ENCODE peak calls at places on chromosomes 11 and 22, in six cellular contexts. One of them, this sample, is unnamed.

GRCh38 chr11:83187463-83187862 is 6.0 kb upstream of the ANKRD42 start:
- DNase-seq in GM12865: no peak
- DNase-seq in epithelial cell of esophagus: no peak
- DNase-seq in psoas muscle: no peak
- DNase-seq in CD4-positive, alpha-beta T cell: no peak
- DNase-seq in endothelial cell: no peak
- DNase-seq in this sample: no peak

GRCh38 chr11:118175031-118175531 is 1.4 kb downstream of the SCN2B start:
- DNase-seq in endothelial cell: no peak
- DNase-seq in psoas muscle: no peak
- DNase-seq in epithelial cell of esophagus: peak
- DNase-seq in CD4-positive, alpha-beta T cell: no peak
- DNase-seq in GM12865: no peak
- DNase-seq in this sample: no peak

GRCh38 chr11:124398924-124399323 is at the start of gene OR8B3:
- DNase-seq in epithelial cell of esophagus: no peak
- DNase-seq in GM12865: no peak
- DNase-seq in CD4-positive, alpha-beta T cell: no peak
- DNase-seq in psoas muscle: no peak
- DNase-seq in endothelial cell: no peak
- DNase-seq in this sample: no peak

GRCh38 chr11:20000393-20001134 is 159.7 kb downstream of the DBX1 start:
- DNase-seq in endothelial cell: no peak
- DNase-seq in CD4-positive, alpha-beta T cell: no peak
- DNase-seq in GM12865: no peak
- DNase-seq in psoas muscle: no peak
- DNase-seq in epithelial cell of esophagus: no peak
- DNase-seq in this sample: no peak

GRCh38 chr11:30487200-30487898 is 98.8 kb downstream of the MPPED2 start:
- DNase-seq in GM12865: no peak
- DNase-seq in endothelial cell: no peak
- DNase-seq in epithelial cell of esophagus: peak
- DNase-seq in psoas muscle: peak
- DNase-seq in CD4-positive, alpha-beta T cell: no peak
- DNase-seq in this sample: no peak

GRCh38 chr11:115238086-115238485 is 266.1 kb downstream of the CADM1 start:
- DNase-seq in endothelial cell: no peak
- DNase-seq in epithelial cell of esophagus: no peak
- DNase-seq in CD4-positive, alpha-beta T cell: no peak
- DNase-seq in GM12865: no peak
- DNase-seq in psoas muscle: no peak
- DNase-seq in this sample: no peak

GRCh38 chr11:114131366-114131963 is 72.0 kb downstream of the ZBTB16 start:
- DNase-seq in epithelial cell of esophagus: no peak
- DNase-seq in CD4-positive, alpha-beta T cell: no peak
- DNase-seq in GM12865: no peak
- DNase-seq in psoas muscle: no peak
- DNase-seq in endothelial cell: no peak
- DNase-seq in this sample: no peak

GRCh38 chr11:79200398-79201070 is 240.3 kb downstream of the TENM4 start:
- DNase-seq in CD4-positive, alpha-beta T cell: no peak
- DNase-seq in GM12865: no peak
- DNase-seq in psoas muscle: no peak
- DNase-seq in endothelial cell: no peak
- DNase-seq in epithelial cell of esophagus: peak
- DNase-seq in this sample: no peak

GRCh38 chr11:126635511-126635910 is 280.0 kb downstream of the ST3GAL4 start:
- DNase-seq in psoas muscle: no peak
- DNase-seq in endothelial cell: no peak
- DNase-seq in epithelial cell of esophagus: no peak
- DNase-seq in GM12865: no peak
- DNase-seq in CD4-positive, alpha-beta T cell: no peak
- DNase-seq in this sample: no peak

GRCh38 chr11:77324508-77324907 is 23.0 kb upstream of the GDPD4 start:
- DNase-seq in GM12865: no peak
- DNase-seq in epithelial cell of esophagus: no peak
- DNase-seq in endothelial cell: no peak
- DNase-seq in CD4-positive, alpha-beta T cell: no peak
- DNase-seq in psoas muscle: no peak
- DNase-seq in this sample: no peak

GRCh38 chr11:13954591-13954990 is 7.9 kb upstream of the SPON1 start:
- DNase-seq in endothelial cell: no peak
- DNase-seq in psoas muscle: no peak
- DNase-seq in epithelial cell of esophagus: no peak
- DNase-seq in GM12865: no peak
- DNase-seq in CD4-positive, alpha-beta T cell: no peak
- DNase-seq in this sample: no peak

GRCh38 chr11:129979046-129979605 is 23.5 kb downstream of the PRDM10 start:
- DNase-seq in epithelial cell of esophagus: no peak
- DNase-seq in endothelial cell: no peak
- DNase-seq in GM12865: no peak
- DNase-seq in psoas muscle: no peak
- DNase-seq in CD4-positive, alpha-beta T cell: no peak
- DNase-seq in this sample: no peak

GRCh38 chr11:115739878-115740277 is 235.7 kb upstream of the CADM1 start:
- DNase-seq in GM12865: no peak
- DNase-seq in psoas muscle: no peak
- DNase-seq in epithelial cell of esophagus: no peak
- DNase-seq in CD4-positive, alpha-beta T cell: no peak
- DNase-seq in endothelial cell: no peak
- DNase-seq in this sample: no peak

GRCh38 chr11:5922749-5923426 is 19.2 kb upstream of the OR56A3 start:
- DNase-seq in epithelial cell of esophagus: peak
- DNase-seq in endothelial cell: no peak
- DNase-seq in GM12865: peak
- DNase-seq in psoas muscle: no peak
- DNase-seq in CD4-positive, alpha-beta T cell: no peak
- DNase-seq in this sample: no peak

GRCh38 chr11:132844956-132845355 is 687.3 kb downstream of the OPCML start:
- DNase-seq in psoas muscle: no peak
- DNase-seq in GM12865: no peak
- DNase-seq in CD4-positive, alpha-beta T cell: no peak
- DNase-seq in epithelial cell of esophagus: peak
- DNase-seq in endothelial cell: no peak
- DNase-seq in this sample: no peak

GRCh38 chr22:48320048-48320655 is 1507.5 kb downstream of the BRD1 start:
- DNase-seq in epithelial cell of esophagus: no peak
- DNase-seq in psoas muscle: no peak
- DNase-seq in GM12865: no peak
- DNase-seq in CD4-positive, alpha-beta T cell: no peak
- DNase-seq in endothelial cell: no peak
- DNase-seq in this sample: no peak

GRCh38 chr22:43101306-43101705 is 9.2 kb upstream of the BIK start:
- DNase-seq in GM12865: no peak
- DNase-seq in psoas muscle: peak
- DNase-seq in CD4-positive, alpha-beta T cell: no peak
- DNase-seq in endothelial cell: no peak
- DNase-seq in epithelial cell of esophagus: no peak
- DNase-seq in this sample: no peak

GRCh38 chr22:50454556-50455075 is 20.2 kb downstream of the SBF1 start:
- DNase-seq in CD4-positive, alpha-beta T cell: no peak
- DNase-seq in epithelial cell of esophagus: no peak
- DNase-seq in psoas muscle: no peak
- DNase-seq in endothelial cell: no peak
- DNase-seq in GM12865: no peak
- DNase-seq in this sample: no peak

GRCh38 chr22:50455201-50455600 is 19.6 kb downstream of the SBF1 start:
- DNase-seq in epithelial cell of esophagus: no peak
- DNase-seq in psoas muscle: no peak
- DNase-seq in CD4-positive, alpha-beta T cell: no peak
- DNase-seq in GM12865: no peak
- DNase-seq in endothelial cell: no peak
- DNase-seq in this sample: no peak

GRCh38 chr22:50456026-50456425 is 18.8 kb downstream of the SBF1 start:
- DNase-seq in psoas muscle: no peak
- DNase-seq in endothelial cell: no peak
- DNase-seq in CD4-positive, alpha-beta T cell: no peak
- DNase-seq in GM12865: no peak
- DNase-seq in epithelial cell of esophagus: no peak
- DNase-seq in this sample: no peak

GRCh38 chr22:50459016-50459415 is 15.8 kb downstream of the SBF1 start:
- DNase-seq in epithelial cell of esophagus: no peak
- DNase-seq in endothelial cell: no peak
- DNase-seq in GM12865: no peak
- DNase-seq in CD4-positive, alpha-beta T cell: no peak
- DNase-seq in psoas muscle: no peak
- DNase-seq in this sample: no peak

GRCh38 chr22:50456466-50457234 is 18.2 kb downstream of the SBF1 start:
- DNase-seq in epithelial cell of esophagus: no peak
- DNase-seq in endothelial cell: no peak
- DNase-seq in GM12865: no peak
- DNase-seq in psoas muscle: no peak
- DNase-seq in CD4-positive, alpha-beta T cell: no peak
- DNase-seq in this sample: no peak
- TF ChIP-seq CTCF in epithelial cell of esophagus: peak
- TF ChIP-seq CTCF in endothelial cell: no peak
- TF ChIP-seq CTCF in GM12865: peak
- TF ChIP-seq CTCF in psoas muscle: no peak
- TF ChIP-seq CTCF in CD4-positive, alpha-beta T cell: no peak
- TF ChIP-seq CTCF in this sample: peak

GRCh38 chr11:32279672-32280071 is 155.7 kb downstream of the WT1 start:
- DNase-seq in CD4-positive, alpha-beta T cell: no peak
- DNase-seq in psoas muscle: no peak
- DNase-seq in GM12865: no peak
- DNase-seq in endothelial cell: peak
- DNase-seq in epithelial cell of esophagus: no peak
- DNase-seq in this sample: no peak
- TF ChIP-seq CTCF in CD4-positive, alpha-beta T cell: no peak
- TF ChIP-seq CTCF in psoas muscle: no peak
- TF ChIP-seq CTCF in GM12865: no peak
- TF ChIP-seq CTCF in endothelial cell: peak
- TF ChIP-seq CTCF in epithelial cell of esophagus: no peak
- TF ChIP-seq CTCF in this sample: peak

GRCh38 chr11:57461841-57462489 is 1.6 kb downstream of the RTN4RL2 start:
- DNase-seq in epithelial cell of esophagus: no peak
- DNase-seq in psoas muscle: no peak
- DNase-seq in CD4-positive, alpha-beta T cell: no peak
- DNase-seq in GM12865: no peak
- DNase-seq in endothelial cell: no peak
- DNase-seq in this sample: no peak

GRCh38 chr11:57458410-57459111 is 1.8 kb upstream of the RTN4RL2 start:
- DNase-seq in CD4-positive, alpha-beta T cell: no peak
- DNase-seq in endothelial cell: peak
- DNase-seq in psoas muscle: peak
- DNase-seq in epithelial cell of esophagus: no peak
- DNase-seq in GM12865: peak
- DNase-seq in this sample: peak

GRCh38 chr11:57460756-57461749 is 725 bp downstream of the RTN4RL2 start:
- DNase-seq in GM12865: no peak
- DNase-seq in endothelial cell: no peak
- DNase-seq in psoas muscle: no peak
- DNase-seq in epithelial cell of esophagus: no peak
- DNase-seq in CD4-positive, alpha-beta T cell: no peak
- DNase-seq in this sample: no peak

GRCh38 chr11:57459112-57460016 is 964 bp upstream of the RTN4RL2 start:
- DNase-seq in GM12865: no peak
- DNase-seq in CD4-positive, alpha-beta T cell: no peak
- DNase-seq in epithelial cell of esophagus: peak
- DNase-seq in psoas muscle: no peak
- DNase-seq in endothelial cell: peak
- DNase-seq in this sample: no peak

DNA sequence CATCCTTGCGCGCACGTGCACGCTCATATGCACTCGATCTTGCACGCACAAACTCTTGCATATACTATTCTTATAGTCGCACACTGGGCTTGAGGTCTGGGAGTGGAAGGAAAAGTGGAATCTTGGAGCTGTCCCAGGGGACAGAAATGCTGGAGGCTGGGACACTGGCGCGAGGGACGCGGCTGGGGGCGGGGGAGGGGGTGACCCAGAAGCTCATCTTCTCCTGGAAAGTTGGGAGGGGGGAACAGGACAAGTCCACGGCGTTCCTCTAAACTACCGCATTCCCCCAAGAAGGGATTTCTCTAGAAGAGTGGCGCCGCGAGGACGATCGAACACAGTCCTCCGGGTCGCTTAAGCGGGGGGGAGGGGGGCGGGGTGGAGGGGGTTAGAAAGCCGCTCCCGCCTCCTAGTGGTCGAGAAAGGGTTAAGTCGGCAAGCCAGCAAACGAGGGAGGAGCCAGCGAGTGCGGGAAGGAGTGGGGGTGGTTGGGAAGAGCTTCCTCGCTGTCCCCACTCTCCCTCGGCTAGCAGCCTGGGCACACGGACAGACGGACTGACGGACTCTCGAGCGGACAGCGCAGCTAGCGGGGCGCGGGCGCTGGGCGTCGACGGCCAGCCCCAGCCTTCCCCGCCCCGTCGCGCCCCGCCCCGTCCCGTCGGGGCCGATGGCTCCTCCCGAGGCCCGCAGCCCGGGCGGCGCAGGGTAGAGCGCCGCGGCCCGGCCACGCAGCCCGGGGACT is at the start of gene RTN4RL2:
- DNase-seq in epithelial cell of esophagus: no peak
- DNase-seq in GM12865: peak
- DNase-seq in CD4-positive, alpha-beta T cell: no peak
- DNase-seq in psoas muscle: peak
- DNase-seq in endothelial cell: peak
- DNase-seq in this sample: peak
- TF ChIP-seq CTCF in epithelial cell of esophagus: no peak
- TF ChIP-seq CTCF in GM12865: peak
- TF ChIP-seq CTCF in CD4-positive, alpha-beta T cell: no peak
- TF ChIP-seq CTCF in psoas muscle: no peak
- TF ChIP-seq CTCF in endothelial cell: peak
- TF ChIP-seq CTCF in this sample: peak

DNA sequence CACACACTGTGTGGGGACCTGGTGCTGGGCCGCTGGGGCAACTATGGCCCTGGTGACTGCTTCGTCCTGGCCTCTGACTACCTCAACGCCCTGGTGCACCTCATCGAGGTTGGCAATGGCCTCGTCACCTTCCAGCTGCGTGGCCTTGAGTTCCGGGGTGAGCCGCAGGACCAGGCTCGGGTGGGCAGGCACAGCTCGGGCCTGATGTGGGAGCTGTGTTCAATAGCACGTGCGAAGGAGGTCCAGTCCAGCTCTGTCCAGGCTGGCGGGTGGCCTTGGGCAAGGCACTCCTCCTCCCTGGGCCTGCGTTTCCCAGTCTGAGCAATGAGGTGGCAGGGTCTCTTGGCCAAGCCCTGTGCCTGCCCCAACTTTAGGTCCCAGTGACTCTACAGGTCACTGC is 8.3 kb upstream of the SIPA1 start:
- DNase-seq in GM12865: no peak
- DNase-seq in endothelial cell: no peak
- DNase-seq in epithelial cell of esophagus: no peak
- DNase-seq in psoas muscle: no peak
- DNase-seq in CD4-positive, alpha-beta T cell: no peak
- DNase-seq in this sample: no peak
- TF ChIP-seq CTCF in GM12865: no peak
- TF ChIP-seq CTCF in endothelial cell: no peak
- TF ChIP-seq CTCF in epithelial cell of esophagus: no peak
- TF ChIP-seq CTCF in psoas muscle: no peak
- TF ChIP-seq CTCF in CD4-positive, alpha-beta T cell: no peak
- TF ChIP-seq CTCF in this sample: no peak